ENCODE peak calls at places on chromosome 2, in five cellular contexts. One of them, this sample, is unnamed.

GRCh38 chr2:232204457-232204931 is 174.1 kb upstream of the ALPP start:
- DNase-seq in sigmoid colon: peak; percentile 74
- DNase-seq in GM03348: peak; percentile 20
- DNase-seq in NT2/D1: no peak
- DNase-seq in NCI-H1436: no peak
- DNase-seq in this sample: no peak

GRCh38 chr2:81247648-81248047 is 943.1 kb upstream of the LRRTM1 start:
- DNase-seq in GM03348: no peak
- DNase-seq in NT2/D1: no peak
- DNase-seq in NCI-H1436: no peak
- DNase-seq in sigmoid colon: no peak
- DNase-seq in this sample: no peak

GRCh38 chr2:232524771-232525170 is 1.2 kb upstream of the CHRND start:
- DNase-seq in GM03348: no peak
- DNase-seq in NCI-H1436: no peak
- DNase-seq in sigmoid colon: no peak
- DNase-seq in NT2/D1: no peak
- DNase-seq in this sample: no peak

GRCh38 chr2:82998770-82999169 is 1460.3 kb downstream of the SUCLG1 start:
- DNase-seq in NCI-H1436: no peak
- DNase-seq in NT2/D1: no peak
- DNase-seq in GM03348: no peak
- DNase-seq in sigmoid colon: no peak
- DNase-seq in this sample: no peak

GRCh38 chr2:197803033-197803444 is 1.4 kb upstream of the PLCL1 start:
- DNase-seq in NT2/D1: peak; percentile 48
- DNase-seq in NCI-H1436: peak; percentile 12
- DNase-seq in sigmoid colon: no peak
- DNase-seq in GM03348: peak; percentile 70
- DNase-seq in this sample: peak; percentile 87

GRCh38 chr2:126761981-126762878 is 106.3 kb downstream of the GYPC start:
- DNase-seq in GM03348: no peak
- DNase-seq in NT2/D1: no peak
- DNase-seq in NCI-H1436: no peak
- DNase-seq in sigmoid colon: no peak
- DNase-seq in this sample: no peak

GRCh38 chr2:10538224-10538894 is 90.2 kb upstream of the ODC1 start:
- DNase-seq in NCI-H1436: no peak
- DNase-seq in NT2/D1: no peak
- DNase-seq in sigmoid colon: no peak
- DNase-seq in GM03348: peak; percentile 54
- DNase-seq in this sample: peak; percentile 22

GRCh38 chr2:187642498-187642897 is 88.3 kb upstream of the TFPI start:
- DNase-seq in GM03348: no peak
- DNase-seq in sigmoid colon: no peak
- DNase-seq in NCI-H1436: no peak
- DNase-seq in NT2/D1: no peak
- DNase-seq in this sample: peak; percentile 17

GRCh38 chr2:232393556-232393955 is 13.1 kb upstream of the ALPG start:
- DNase-seq in GM03348: no peak
- DNase-seq in NT2/D1: no peak
- DNase-seq in NCI-H1436: no peak
- DNase-seq in sigmoid colon: no peak
- DNase-seq in this sample: no peak

GRCh38 chr2:95057535-95058453 is 32.3 kb downstream of the MAL start:
- DNase-seq in sigmoid colon: peak; percentile 75
- DNase-seq in NT2/D1: no peak
- DNase-seq in GM03348: no peak
- DNase-seq in NCI-H1436: no peak
- DNase-seq in this sample: no peak

GRCh38 chr2:202016579-202017227 is 17.0 kb upstream of the FZD7 start:
- DNase-seq in sigmoid colon: no peak
- DNase-seq in NCI-H1436: no peak
- DNase-seq in NT2/D1: no peak
- DNase-seq in GM03348: no peak
- DNase-seq in this sample: no peak

GRCh38 chr2:236871500-236872001 is 214.1 kb upstream of the COPS8 start:
- DNase-seq in NCI-H1436: no peak
- DNase-seq in NT2/D1: no peak
- DNase-seq in sigmoid colon: peak; percentile 86
- DNase-seq in GM03348: peak; percentile 85
- DNase-seq in this sample: peak; percentile 87

GRCh38 chr2:172239944-172240590 is 137.4 kb upstream of the DLX2 start:
- DNase-seq in GM03348: no peak
- DNase-seq in NT2/D1: no peak
- DNase-seq in sigmoid colon: no peak
- DNase-seq in NCI-H1436: no peak
- DNase-seq in this sample: no peak

GRCh38 chr2:58973831-58974281 is 732.7 kb upstream of the FANCL start:
- DNase-seq in sigmoid colon: no peak
- DNase-seq in NT2/D1: peak; percentile 46
- DNase-seq in GM03348: no peak
- DNase-seq in NCI-H1436: no peak
- DNase-seq in this sample: no peak

GRCh38 chr2:99822487-99823218 is 319.7 kb downstream of the AFF3 start:
- DNase-seq in NCI-H1436: no peak
- DNase-seq in GM03348: no peak
- DNase-seq in NT2/D1: peak; percentile 35
- DNase-seq in sigmoid colon: no peak
- DNase-seq in this sample: no peak

This sample was measured in adipocyte.